ENCODE peak calls at places on chromosomes 1 and 21, in six cellular contexts. J is foreskin fibroblast, N is osteocyte, X is cardiac fibroblast, B is upper lobe of left lung, C is lower lobe of right lung. H is an unnamed sample.

GRCh38 chr1:1631793-1632420 is at the start of gene MMP23B:
- DNase-seq in N (no peak), C (peak; percentile 49), B (no peak), J (peak; percentile 21), X (peak; percentile 34), H (no peak)

GRCh38 chr1:225554216-225554812 is 98.6 kb downstream of the ENAH start:
- DNase-seq in N (no peak), B (no peak), X (peak; percentile 58), C (no peak), J (peak; percentile 64), H (peak; percentile 28)

GRCh38 chr1:43039228-43040055 is 80.8 kb upstream of the SLC2A1 start:
- DNase-seq in B (no peak), J (no peak), X (no peak), N (no peak), C (no peak), H (no peak)

GRCh38 chr1:160062134-160062533 is 7.8 kb downstream of the KCNJ10 start:
- DNase-seq in C (no peak), N (no peak), X (no peak), J (no peak), B (no peak), H (no peak)

GRCh38 chr1:31733389-31734219 is 29.8 kb upstream of the COL16A1 start:
- DNase-seq in N (no peak), J (no peak), X (no peak), C (no peak), B (no peak), H (no peak)

GRCh38 chr21:36887983-36888382 is 78.5 kb downstream of the HLCS start:
- DNase-seq in X (no peak), C (no peak), B (no peak), N (peak; percentile 73), J (no peak), H (no peak)

GRCh38 chr1:61692155-61692783 is 32.7 kb downstream of the TM2D1 start:
- DNase-seq in N (no peak), C (no peak), B (no peak), J (peak; percentile 68), X (peak; percentile 22), H (no peak)

GRCh38 chr1:91170571-91170970 is 148.7 kb upstream of the ZNF644 start:
- DNase-seq in J (no peak), B (no peak), N (peak; percentile 44), X (no peak), C (no peak), H (no peak)

GRCh38 chr1:47638240-47638639 is 200.4 kb downstream of the FOXD2 start:
- DNase-seq in X (no peak), J (no peak), N (no peak), B (no peak), C (no peak), H (no peak)

GRCh38 chr1:30088594-30089556 is 634.5 kb downstream of the MATN1 start:
- DNase-seq in C (peak; percentile 67), N (no peak), X (peak; percentile 14), B (peak; percentile 75), J (peak; percentile 15), H (no peak)

GRCh38 chr1:6271554-6271953 is 10.7 kb upstream of the GPR153 start:
- DNase-seq in J (peak; percentile 59), B (no peak), X (no peak), N (no peak), C (no peak), H (no peak)

GRCh38 chr1:243786546-243786945 is 63.5 kb downstream of the AKT3 start:
- DNase-seq in C (peak; percentile 12), N (no peak), J (no peak), X (no peak), B (no peak), H (no peak)

GRCh38 chr1:117146570-117147340 is 25.2 kb upstream of the TRIM45 start:
- DNase-seq in C (no peak), N (no peak), J (peak; percentile 96), B (no peak), X (peak; percentile 75), H (no peak)

GRCh38 chr1:202710070-202711025 is at the start of gene SYT2:
- DNase-seq in N (peak; percentile 87), C (no peak), X (peak; percentile 28), J (peak; percentile 44), B (no peak), H (no peak)

GRCh38 chr1:165143437-165144065 is 213.0 kb downstream of the LMX1A start:
- DNase-seq in X (no peak), N (no peak), C (no peak), B (no peak), J (peak; percentile 13), H (peak; percentile 16)

GRCh38 chr1:154842635-154843034 is 27.4 kb downstream of the KCNN3 start:
- DNase-seq in C (no peak), X (no peak), B (no peak), J (no peak), N (no peak), H (no peak)

GRCh38 chr1:27538793-27539192 is 48.8 kb upstream of the WASF2 start:
- DNase-seq in C (no peak), B (no peak), X (peak; percentile 51), N (no peak), J (peak; percentile 90), H (no peak)

GRCh38 chr1:165942062-165942461 is 114.6 kb downstream of the UCK2 start:
- DNase-seq in J (no peak), N (peak; percentile 34), C (no peak), B (no peak), X (no peak), H (no peak)

GRCh38 chr1:3069491-3070303 is 694 bp downstream of the PRDM16 start:
- DNase-seq in X (peak; percentile 62), J (peak; percentile 66), N (no peak), C (peak; percentile 55), B (peak; percentile 52), H (peak; percentile 65)
- TF ChIP-seq CTCF in X (peak; percentile 8), J (no peak), N (peak; percentile 69), C (peak; percentile 25), B (peak; percentile 9), H (no peak)

DNA sequence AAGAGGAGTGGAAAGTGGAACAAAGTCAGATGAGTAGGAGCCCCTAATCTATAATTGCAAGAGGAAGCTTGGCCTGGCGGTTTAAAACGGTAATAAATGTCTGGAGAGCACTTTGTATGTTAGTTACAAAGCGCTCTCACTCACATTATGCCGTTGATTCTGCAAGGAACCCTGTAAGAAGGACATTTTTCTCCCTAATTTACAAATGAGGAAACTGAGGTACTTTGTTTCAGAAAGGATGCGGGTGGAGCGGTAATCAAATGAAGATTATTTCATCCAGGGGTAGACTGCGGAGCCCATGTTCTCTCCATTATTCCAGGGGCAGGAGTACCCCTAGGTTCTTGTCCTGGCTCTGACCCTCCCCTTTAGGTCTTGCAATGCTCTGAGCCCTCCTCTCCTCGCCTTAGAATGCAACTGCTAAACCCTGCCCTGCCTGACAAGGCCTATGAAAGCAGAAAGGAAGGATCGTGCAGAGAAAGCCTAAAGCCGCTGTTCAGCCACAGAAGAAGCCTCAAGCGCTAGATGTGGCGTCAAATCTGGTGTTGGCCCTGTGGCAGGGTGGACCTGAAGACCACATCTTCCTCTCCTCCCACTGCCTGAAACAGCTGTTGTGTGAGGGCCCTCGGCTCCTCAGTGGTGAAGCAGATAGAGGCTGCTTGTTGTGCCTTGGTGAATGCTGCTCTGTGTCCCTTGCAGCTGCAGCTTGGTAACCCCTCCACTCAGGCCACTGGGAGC is 588 bp upstream of the PACC1 start:
- DNase-seq in C (no peak), N (no peak), J (no peak), X (no peak), B (no peak), H (peak; percentile 41)
- TF ChIP-seq CTCF in C (no peak), N (no peak), J (no peak), X (no peak), B (no peak), H (no peak)

DNA sequence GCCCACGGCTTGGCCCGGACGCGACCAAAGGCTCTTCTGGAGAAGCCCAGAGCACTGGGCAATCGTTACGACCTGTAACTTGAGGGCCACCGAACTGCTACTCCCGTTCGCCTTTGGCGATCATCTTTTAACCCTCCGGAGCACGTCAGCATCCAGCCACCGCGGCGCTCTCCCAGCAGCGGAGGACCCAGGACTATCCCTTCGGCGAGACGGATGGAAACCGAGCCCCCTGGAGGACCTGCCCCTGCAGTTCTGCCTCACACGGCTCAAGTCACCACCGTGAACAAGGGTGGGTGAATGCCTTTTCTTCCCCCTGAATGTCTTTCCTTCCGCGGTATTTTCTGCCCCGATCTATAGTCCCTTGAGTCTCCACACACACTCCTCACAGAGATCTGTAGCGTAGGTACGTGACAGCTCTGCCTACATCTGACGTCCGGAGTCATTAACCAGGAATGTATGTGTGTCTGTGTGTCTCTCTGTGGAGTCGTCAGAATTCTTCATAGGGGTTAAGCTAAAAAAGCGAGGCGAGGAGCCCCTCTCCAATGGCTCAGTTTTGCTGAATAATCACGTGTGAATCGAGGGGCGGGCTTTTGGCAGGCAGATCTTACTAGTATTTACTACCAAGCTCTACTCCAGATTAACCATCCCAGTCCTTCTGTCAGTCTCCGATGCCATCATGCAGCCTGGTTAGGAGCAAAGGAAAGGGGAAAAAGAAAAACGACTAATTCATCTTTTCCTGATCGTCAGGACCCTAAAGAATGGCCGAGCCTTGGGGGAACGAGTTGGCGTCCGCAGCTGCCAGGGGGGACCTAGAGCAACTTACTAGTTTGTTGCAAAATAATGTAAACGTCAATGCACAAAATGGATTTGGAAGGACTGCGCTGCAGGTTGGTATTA is at the start of gene CDKN2C:
- DNase-seq in X (peak; percentile 87), C (peak; percentile 77), N (no peak), J (peak; percentile 77), B (peak; percentile 84), H (peak; percentile 71)
- TF ChIP-seq CTCF in X (peak; percentile 16), C (no peak), N (no peak), J (no peak), B (no peak), H (peak; percentile 13)

GRCh38 chr1:245255783-245256182 is 101.0 kb downstream of the KIF26B start:
- DNase-seq in J (no peak), C (no peak), B (no peak), N (no peak), X (no peak), H (no peak)
- TF ChIP-seq CTCF in J (no peak), C (no peak), B (no peak), N (no peak), X (no peak), H (no peak)

GRCh38 chr1:15623435-15623834 is 6.2 kb downstream of the DDI2 start:
- DNase-seq in N (no peak), B (no peak), J (no peak), X (no peak), C (no peak), H (no peak)

GRCh38 chr1:15624315-15624714 is 7.1 kb downstream of the DDI2 start:
- DNase-seq in J (no peak), X (no peak), C (no peak), N (no peak), B (no peak), H (no peak)

GRCh38 chr1:15620890-15621682 is 3.8 kb downstream of the DDI2 start:
- DNase-seq in J (no peak), C (no peak), N (no peak), B (no peak), X (no peak), H (no peak)

GRCh38 chr1:15621975-15622374 is 4.7 kb downstream of the DDI2 start:
- DNase-seq in X (peak; percentile 24), J (peak; percentile 59), N (no peak), B (no peak), C (no peak), H (no peak)

GRCh38 chr1:15622707-15623373 is 5.6 kb downstream of the DDI2 start:
- DNase-seq in N (no peak), C (no peak), J (no peak), B (peak; percentile 57), X (no peak), H (no peak)
- TF ChIP-seq CTCF in N (no peak), C (no peak), J (no peak), B (no peak), X (no peak), H (no peak)

H was measured in GM20000.